ENCODE peak calls at places on chromosomes 4 and X, in seven cellular contexts. K, D, G, A, F, V and J are unnamed samples. For H3K4me1, the result is how much of the 10 kb centered on the place peaks cover.

GRCh38 chrX:19721726-19722370 is 165.6 kb downstream of the SH3KBP1 start:
- DNase-seq in K (no peak), D (no peak), G (no peak), A (no peak), F (no peak), V (no peak), J (no peak)

GRCh38 chrX:120358687-120359086 is 3.2 kb upstream of the ATP1B4 start:
- DNase-seq in K (no peak), D (peak), G (no peak), A (no peak), F (no peak), V (no peak), J (no peak)

GRCh38 chr4:86961103-86961502 is 26.3 kb downstream of the AFF1 start:
- DNase-seq in K (no peak), D (no peak), G (no peak), A (no peak), F (no peak), V (no peak), J (no peak)

GRCh38 chrX:94400488-94400887 is 726.5 kb downstream of the FAM133A start:
- DNase-seq in K (no peak), D (no peak), G (no peak), A (no peak), F (no peak), V (no peak), J (no peak)

GRCh38 chr4:53591372-53591892 is at the start of gene LNX1:
- DNase-seq in K (peak), D (peak), G (no peak), A (no peak), F (no peak), V (peak), J (no peak)

GRCh38 chr4:111761531-111761930 is 383.7 kb upstream of the FAM241A start:
- DNase-seq in K (no peak), D (peak), G (no peak), A (no peak), F (no peak), V (no peak), J (no peak)

GRCh38 chr4:185792384-185793146 is 19.4 kb downstream of the SORBS2 start:
- DNase-seq in K (no peak), D (peak), G (peak), A (no peak), F (no peak), V (no peak), J (no peak)

GRCh38 chr4:5758741-5759140 is 47.7 kb downstream of the EVC start:
- DNase-seq in K (peak), D (no peak), G (peak), A (peak), F (no peak), V (no peak), J (no peak)

GRCh38 chrX:53729756-53730155 is 43.2 kb upstream of the HUWE1 start:
- DNase-seq in K (no peak), D (no peak), G (peak), A (no peak), F (no peak), V (no peak), J (no peak)

GRCh38 chr4:185317880-185318279 is 77.8 kb downstream of the LRP2BP start:
- DNase-seq in K (no peak), D (no peak), G (no peak), A (no peak), F (no peak), V (no peak), J (no peak)

GRCh38 chr4:123462007-123462406 is 65.4 kb downstream of the SPRY1 start:
- DNase-seq in K (no peak), D (no peak), G (no peak), A (no peak), F (no peak), V (no peak), J (no peak)

GRCh38 chr4:155629183-155629825 is 37.3 kb upstream of the GUCY1A1 start:
- DNase-seq in K (no peak), D (no peak), G (peak), A (no peak), F (no peak), V (no peak), J (no peak)

GRCh38 chr4:100493756-100494155 is 24.1 kb downstream of the EMCN start:
- DNase-seq in K (no peak), D (no peak), G (peak), A (no peak), F (no peak), V (no peak), J (no peak)

GRCh38 chr4:18075823-18076433 is 54.4 kb upstream of the LCORL start:
- DNase-seq in K (peak), D (peak), G (no peak), A (no peak), F (peak), V (no peak), J (peak)

GRCh38 chr4:76659103-76659490 is 224.1 kb downstream of the SHROOM3 start:
- DNase-seq in K (no peak), D (no peak), G (no peak), A (no peak), F (no peak), V (no peak), J (no peak)

GRCh38 chrX:1434871-1435240 is 17.9 kb downstream of the ASMTL start:
- DNase-seq in K (no peak), D (no peak), G (no peak), A (peak), F (no peak), V (no peak), J (peak)

GRCh38 chr4:39342731-39343130 is 23.4 kb downstream of the RFC1 start:
- DNase-seq in K (no peak), D (no peak), G (no peak), A (no peak), F (no peak), V (no peak), J (no peak)

GRCh38 chrX:19443886-19444530 is 71.3 kb downstream of the MAP3K15 start:
- DNase-seq in K (no peak), D (no peak), G (no peak), A (no peak), F (no peak), V (no peak), J (no peak)

GRCh38 chr4:151558496-151559113 is 149.6 kb downstream of the FHIP1A start:
- DNase-seq in K (no peak), D (no peak), G (no peak), A (no peak), F (no peak), V (no peak), J (no peak)
- H3K4me1 ChIP-seq in K (under half), D (under half), G (under half), A (under half), F (under half), V (under half), J (under half)

DNA sequence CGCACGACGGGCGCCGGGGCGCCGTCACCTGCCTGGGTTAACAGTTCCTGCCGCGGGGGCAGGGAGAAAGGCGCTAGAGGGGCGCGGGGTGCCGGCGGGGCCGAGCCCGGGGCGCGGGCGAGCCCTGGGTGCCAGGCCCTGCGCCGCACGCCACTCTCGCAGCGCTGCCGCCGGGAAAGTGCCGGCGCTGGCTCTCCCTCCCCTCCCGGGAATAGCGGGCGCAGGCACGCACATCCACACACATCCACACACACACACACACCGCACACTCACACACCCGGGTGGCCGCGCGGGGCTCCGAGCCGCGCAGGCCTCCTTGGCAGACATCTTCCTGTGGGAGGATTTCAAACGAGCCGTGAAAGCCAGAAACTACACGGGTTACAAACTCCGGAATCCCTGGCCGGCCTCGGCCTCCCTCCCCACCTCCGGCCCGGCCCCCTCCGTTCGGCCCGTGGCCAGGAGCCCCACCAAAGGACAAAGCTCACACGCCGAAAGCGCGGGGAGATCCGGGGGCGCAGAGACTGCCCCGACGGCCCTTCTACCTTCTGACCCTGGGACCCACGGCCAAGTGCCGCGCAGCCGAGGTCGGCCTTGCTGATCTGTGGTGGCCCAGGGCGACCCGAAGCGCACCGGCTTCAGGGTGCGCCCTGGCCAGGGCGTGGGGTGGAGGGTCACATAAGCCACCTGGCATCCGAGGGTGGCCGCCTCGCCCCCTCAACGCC is 92.3 kb downstream of the BCOR start:
- DNase-seq in K (no peak), D (peak), G (no peak), A (no peak), F (no peak), V (no peak), J (no peak)
- H3K4me3 ChIP-seq in K (no peak), D (peak), G (no peak), A (no peak), F (no peak), V (no peak), J (peak)

GRCh38 chr4:126992910-126993309 is 639.8 kb upstream of the INTU start:
- DNase-seq in K (no peak), D (no peak), G (no peak), A (no peak), F (no peak), V (no peak), J (no peak)

GRCh38 chr4:126993351-126993750 is 639.4 kb upstream of the INTU start:
- DNase-seq in K (no peak), D (no peak), G (no peak), A (no peak), F (no peak), V (no peak), J (no peak)

GRCh38 chr4:126991965-126992364 is 640.8 kb upstream of the INTU start:
- DNase-seq in K (no peak), D (no peak), G (peak), A (no peak), F (no peak), V (no peak), J (no peak)

GRCh38 chr4:127000090-127000489 is 632.7 kb upstream of the INTU start:
- DNase-seq in K (no peak), D (no peak), G (peak), A (no peak), F (no peak), V (no peak), J (no peak)

GRCh38 chr4:126995235-126995634 is 637.5 kb upstream of the INTU start:
- DNase-seq in K (no peak), D (no peak), G (no peak), A (no peak), F (no peak), V (no peak), J (no peak)
- H3K4me1 ChIP-seq in K (under half), D (under half), G (under half), A (under half), F (under half), V (under half), J (under half)

DNA sequence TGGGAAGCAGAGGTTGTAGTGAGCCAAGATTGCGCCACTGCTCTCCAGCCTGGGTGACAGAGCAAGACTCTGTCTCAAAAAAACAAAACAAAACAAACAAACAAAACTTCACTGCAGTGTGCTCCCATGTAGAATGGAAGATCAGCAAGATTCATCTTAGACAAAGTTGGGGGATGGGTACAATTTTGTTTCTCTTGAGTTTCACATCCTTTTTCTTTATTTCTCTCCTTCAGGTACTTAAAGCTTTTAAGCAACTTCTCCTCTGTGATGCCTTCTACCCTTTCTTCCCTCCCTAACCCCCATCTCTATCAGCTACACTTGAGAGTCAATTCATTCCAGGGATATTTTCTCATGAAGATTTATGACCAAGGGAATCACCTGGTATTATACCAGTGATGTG is 15.5 kb upstream of the RBBP7 start:
- DNase-seq in K (no peak), D (no peak), G (no peak), A (no peak), F (no peak), V (no peak), J (no peak)
- H3K4me3 ChIP-seq in K (no peak), D (no peak), G (no peak), A (no peak), F (no peak), V (no peak), J (no peak)

GRCh38 chr4:48331577-48332340 is 9.6 kb upstream of the SLAIN2 start:
- DNase-seq in K (no peak), D (no peak), G (peak), A (no peak), F (no peak), V (no peak), J (no peak)

GRCh38 chr4:48334236-48334635 is 7.1 kb upstream of the SLAIN2 start:
- DNase-seq in K (no peak), D (no peak), G (no peak), A (no peak), F (no peak), V (no peak), J (no peak)

GRCh38 chr4:48333587-48333986 is 7.7 kb upstream of the SLAIN2 start:
- DNase-seq in K (no peak), D (no peak), G (no peak), A (no peak), F (no peak), V (no peak), J (no peak)

GRCh38 chr4:48334900-48335384 is 6.4 kb upstream of the SLAIN2 start:
- DNase-seq in K (no peak), D (no peak), G (no peak), A (no peak), F (no peak), V (no peak), J (no peak)

GRCh38 chr4:48332661-48333060 is 8.7 kb upstream of the SLAIN2 start:
- DNase-seq in K (no peak), D (no peak), G (no peak), A (no peak), F (no peak), V (no peak), J (no peak)
- H3K4me1 ChIP-seq in K (under half), D (under half), G (under half), A (under half), F (under half), V (under half), J (under half)

GRCh38 chr4:88697113-88697512 is 516 bp downstream of the NAP1L5 start:
- DNase-seq in K (no peak), D (no peak), G (peak), A (peak), F (peak), V (no peak), J (no peak)

GRCh38 chr4:88698539-88698938 is 910 bp upstream of the NAP1L5 start:
- DNase-seq in K (no peak), D (no peak), G (no peak), A (no peak), F (no peak), V (no peak), J (no peak)

GRCh38 chr4:88697588-88698329 is at the start of gene NAP1L5:
- DNase-seq in K (peak), D (peak), G (peak), A (peak), F (peak), V (peak), J (peak)

GRCh38 chr4:88693792-88694191 is 3.8 kb downstream of the NAP1L5 start:
- DNase-seq in K (no peak), D (no peak), G (no peak), A (no peak), F (no peak), V (no peak), J (no peak)

GRCh38 chr4:88696620-88697019 is 1.0 kb downstream of the NAP1L5 start:
- DNase-seq in K (no peak), D (no peak), G (peak), A (no peak), F (no peak), V (no peak), J (no peak)
- H3K4me3 ChIP-seq in K (no peak), D (peak), G (peak), A (peak), F (peak), V (no peak), J (peak)

DNA sequence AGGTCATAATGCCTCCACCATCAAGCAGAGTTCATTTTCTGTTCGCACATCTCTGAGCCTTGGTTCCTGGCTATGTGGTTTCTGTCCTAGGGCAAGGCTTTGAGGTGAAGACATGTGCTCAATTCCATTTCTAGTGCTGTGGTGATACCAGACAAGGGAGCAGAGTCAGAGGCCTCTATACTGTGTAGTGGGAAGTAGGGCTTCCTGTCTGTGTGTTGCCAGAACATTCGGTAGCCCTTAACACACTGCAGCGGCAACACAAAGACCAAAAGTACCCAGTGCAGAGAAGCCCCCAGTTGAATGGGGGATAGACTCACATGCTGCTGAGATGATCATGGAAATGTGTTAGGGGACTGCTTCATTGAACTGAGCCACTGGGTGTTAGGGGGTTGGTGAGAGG is 56.4 kb downstream of the STARD8 start:
- DNase-seq in K (no peak), D (no peak), G (no peak), A (no peak), F (no peak), V (no peak), J (no peak)
- H3K4me1 ChIP-seq in K (under half), D (under half), G (under half), A (under half), F (under half), V (under half), J (under half)

GRCh38 chrX:128676651-128677050 is 624.4 kb upstream of the ACTRT1 start:
- DNase-seq in K (no peak), D (no peak), G (no peak), A (no peak), F (no peak), V (no peak), J (no peak)
- H3K4me3 ChIP-seq in K (no peak), D (no peak), G (no peak), A (no peak), F (no peak), V (no peak), J (no peak)